ENCODE peak calls at places on chromosomes 4 and X, in five cellular contexts. L, G, O, T and Q are unnamed samples.
A peak's percentile ranks its signal among the peaks of the same experiment; 100 is the strongest.

GRCh38 chr4:118989098-118990080 is 100.7 kb downstream of the SYNPO2 start:
- DNase-seq in L (no peak), G (no peak), O (no peak), T (peak; percentile 96), Q (peak; percentile 10)

GRCh38 chrX:69065451-69065850 is 99.8 kb downstream of the PJA1 start:
- DNase-seq in L (no peak), G (no peak), O (peak; percentile 2), T (peak; percentile 50), Q (no peak)

GRCh38 chr4:123396294-123397275 is at the start of gene SPRY1:
- DNase-seq in L (peak; percentile 54), G (peak; percentile 89), O (peak; percentile 85), T (peak; percentile 88), Q (peak; percentile 35)

GRCh38 chr4:185210102-185210981 is 944 bp downstream of the SNX25 start:
- DNase-seq in L (peak; percentile 52), G (no peak), O (peak; percentile 71), T (peak; percentile 56), Q (no peak)

GRCh38 chr4:66972087-66972486 is 573.2 kb downstream of the CENPC start:
- DNase-seq in L (no peak), G (no peak), O (no peak), T (no peak), Q (no peak)

GRCh38 chrX:121546317-121546716 is 498.9 kb downstream of the GLUD2 start:
- DNase-seq in L (no peak), G (no peak), O (no peak), T (no peak), Q (no peak)

GRCh38 chrX:134013092-134013497 is 27.7 kb upstream of the GPC3 start:
- DNase-seq in L (no peak), G (no peak), O (no peak), T (no peak), Q (no peak)

GRCh38 chr4:89486673-89487072 is 179.1 kb upstream of the GPRIN3 start:
- DNase-seq in L (no peak), G (no peak), O (no peak), T (no peak), Q (no peak)

GRCh38 chr4:105896984-105897760 is 1.9 kb downstream of the NPNT start:
- DNase-seq in L (no peak), G (no peak), O (no peak), T (no peak), Q (no peak)

GRCh38 chrX:42686706-42687105 is 91.3 kb downstream of the PPP1R2C start:
- DNase-seq in L (no peak), G (no peak), O (no peak), T (no peak), Q (no peak)

GRCh38 chr4:12116009-12116542 is 687.4 kb upstream of the HS3ST1 start:
- DNase-seq in L (no peak), G (no peak), O (no peak), T (no peak), Q (no peak)

GRCh38 chr4:25862411-25863346 is at the start of gene SEL1L3:
- DNase-seq in L (peak; percentile 92), G (no peak), O (peak; percentile 74), T (no peak), Q (peak; percentile 14)

GRCh38 chr4:4901877-4902276 is 42.4 kb downstream of the MSX1 start:
- DNase-seq in L (no peak), G (no peak), O (no peak), T (no peak), Q (no peak)

GRCh38 chrX:108186811-108187210 is 95.2 kb downstream of the ATG4A start:
- DNase-seq in L (no peak), G (peak; percentile 46), O (no peak), T (peak; percentile 87), Q (peak; percentile 48)
- TF ChIP-seq RAD21 in L (no peak), G (no peak), O (no peak), T (no peak), Q (no peak)

GRCh38 chrX:97311066-97311778 is 427.5 kb downstream of the RPA4 start:
- DNase-seq in L (no peak), G (no peak), O (no peak), T (no peak), Q (no peak)
- TF ChIP-seq RAD21 in L (no peak), G (no peak), O (no peak), T (no peak), Q (no peak)

DNA sequence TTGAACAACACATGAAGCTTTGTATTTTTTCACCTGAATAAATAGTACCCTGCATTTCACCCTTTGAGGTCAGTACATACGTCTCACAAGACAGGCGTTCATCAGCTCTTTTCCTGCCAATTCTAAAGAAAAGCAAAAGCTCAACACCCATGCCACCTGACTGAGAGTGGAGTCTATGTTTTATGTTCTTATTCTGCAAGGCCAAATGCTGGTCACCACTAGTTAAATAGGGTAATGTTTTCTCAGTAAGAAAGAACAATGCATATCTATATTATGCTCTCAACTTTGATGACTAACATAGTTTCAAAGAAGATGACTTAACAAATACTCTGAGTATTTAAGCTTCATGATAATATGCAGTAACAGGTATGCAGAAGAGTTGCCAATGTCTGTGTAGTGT is 336.3 kb upstream of the BMP3 start:
- DNase-seq in L (no peak), G (no peak), O (no peak), T (no peak), Q (no peak)
- TF ChIP-seq RAD21 in L (no peak), G (no peak), O (no peak), T (no peak), Q (no peak)

GRCh38 chr4:168362025-168362401 is 43.5 kb upstream of the DDX60 start:
- DNase-seq in L (no peak), G (no peak), O (no peak), T (no peak), Q (no peak)

GRCh38 chr4:168361365-168362024 is 42.9 kb upstream of the DDX60 start:
- DNase-seq in L (no peak), G (no peak), O (no peak), T (no peak), Q (no peak)

DNA sequence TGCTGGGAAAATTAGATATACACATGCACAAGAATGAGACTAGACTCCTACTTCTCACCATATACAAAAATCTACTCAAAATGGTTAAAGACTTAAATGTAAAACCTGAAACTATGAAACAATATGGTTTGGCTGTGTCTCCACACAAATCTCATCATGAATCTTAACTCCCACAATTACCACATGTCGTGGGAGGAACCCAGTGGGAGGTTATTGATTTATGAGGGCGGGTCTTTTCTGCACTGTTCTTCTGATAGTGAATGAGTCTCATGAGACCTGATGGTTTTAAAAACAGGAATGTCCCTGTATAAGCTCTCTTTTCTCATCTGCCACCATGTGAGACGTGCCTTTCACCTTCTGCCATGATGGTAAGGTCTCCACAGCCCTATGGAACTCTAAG is 48.5 kb upstream of the DDX60 start:
- DNase-seq in L (no peak), G (no peak), O (no peak), T (no peak), Q (no peak)
- TF ChIP-seq RAD21 in L (no peak), G (no peak), O (no peak), T (no peak), Q (no peak)

DNA sequence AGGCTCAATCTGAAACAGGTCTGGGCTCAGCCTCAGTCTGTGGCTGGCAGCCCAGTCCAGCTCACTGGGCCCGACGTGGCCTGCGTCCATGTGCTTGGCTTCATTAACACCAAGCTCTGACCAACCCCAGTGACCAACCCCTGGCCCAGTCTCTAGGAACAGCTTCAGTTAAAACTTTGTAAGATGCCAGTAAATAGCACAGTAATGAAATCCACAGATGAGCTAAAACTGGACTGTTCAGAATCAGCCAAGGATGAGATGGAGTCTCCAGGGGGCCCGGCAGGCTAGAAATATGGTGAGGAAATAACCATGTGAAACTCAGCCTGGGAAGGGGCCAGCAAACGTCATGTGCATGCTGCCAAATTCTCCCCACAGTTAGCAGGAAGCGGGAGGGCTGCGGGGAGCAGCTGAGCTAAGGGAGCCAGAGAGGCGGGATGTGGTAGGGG is 37.1 kb upstream of the XPNPEP2 start:
- DNase-seq in L (no peak), G (no peak), O (no peak), T (peak; percentile 31), Q (no peak)
- TF ChIP-seq RAD21 in L (no peak), G (no peak), O (no peak), T (no peak), Q (no peak)

GRCh38 chr4:13988347-13989265 is 361.1 kb upstream of the BOD1L1 start:
- DNase-seq in L (no peak), G (no peak), O (no peak), T (peak; percentile 97), Q (peak; percentile 35)

GRCh38 chr4:13990596-13991589 is 363.4 kb upstream of the BOD1L1 start:
- DNase-seq in L (no peak), G (no peak), O (no peak), T (peak; percentile 25), Q (peak; percentile 55)

GRCh38 chr4:13992041-13992440 is 364.5 kb upstream of the BOD1L1 start:
- DNase-seq in L (no peak), G (no peak), O (no peak), T (no peak), Q (no peak)

GRCh38 chr4:13986533-13986932 is 359.0 kb upstream of the BOD1L1 start:
- DNase-seq in L (no peak), G (no peak), O (no peak), T (no peak), Q (no peak)

GRCh38 chr4:13989496-13989895 is 362.0 kb upstream of the BOD1L1 start:
- DNase-seq in L (no peak), G (no peak), O (no peak), T (no peak), Q (no peak)
- TF ChIP-seq RAD21 in L (no peak), G (no peak), O (no peak), T (no peak), Q (no peak)

GRCh38 chr4:20042769-20043168 is 208.9 kb upstream of the SLIT2 start:
- DNase-seq in L (no peak), G (no peak), O (no peak), T (no peak), Q (no peak)

GRCh38 chr4:20043992-20044391 is 207.7 kb upstream of the SLIT2 start:
- DNase-seq in L (no peak), G (no peak), O (no peak), T (no peak), Q (no peak)

GRCh38 chr4:20046179-20046578 is 205.5 kb upstream of the SLIT2 start:
- DNase-seq in L (no peak), G (no peak), O (no peak), T (no peak), Q (no peak)

GRCh38 chr4:20044936-20045335 is 206.8 kb upstream of the SLIT2 start:
- DNase-seq in L (no peak), G (no peak), O (no peak), T (no peak), Q (no peak)

GRCh38 chr4:20044502-20044911 is 207.2 kb upstream of the SLIT2 start:
- DNase-seq in L (no peak), G (no peak), O (no peak), T (peak; percentile 50), Q (no peak)
- TF ChIP-seq RAD21 in L (no peak), G (no peak), O (no peak), T (no peak), Q (no peak)

DNA sequence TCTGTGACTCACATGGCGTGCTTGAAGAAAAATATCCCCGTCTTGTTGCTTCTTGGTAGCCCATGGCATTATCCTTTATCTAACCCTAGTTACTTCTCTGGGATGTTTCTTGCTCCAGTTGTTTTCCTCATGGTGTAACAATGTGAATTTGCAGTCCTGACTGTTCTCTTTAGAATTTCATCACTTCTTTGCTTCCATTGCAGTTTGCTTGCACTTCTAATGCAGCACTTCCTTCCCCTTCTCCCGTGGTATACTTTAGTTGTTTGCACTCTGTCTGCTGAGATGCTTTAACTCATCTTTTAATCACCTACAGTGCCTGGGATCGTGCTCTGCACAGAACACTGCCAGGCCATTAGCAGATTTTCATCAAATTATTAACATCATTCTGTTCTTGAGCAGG is 126.8 kb downstream of the MAML3 start:
- DNase-seq in L (no peak), G (no peak), O (no peak), T (no peak), Q (no peak)
- TF ChIP-seq RAD21 in L (no peak), G (no peak), O (no peak), T (no peak), Q (no peak)